ENCODE peak calls at places on chromosomes 12 and 14, in five cellular contexts. S, L, U, P and X are unnamed samples.

GRCh38 chr12:65280306-65280705 is 1.8 kb downstream of the MSRB3 start:
- DNase-seq in P (no peak), U (no peak), S (no peak), L (peak), X (no peak)

GRCh38 chr12:32390572-32391219 is 8.7 kb upstream of the FGD4 start:
- DNase-seq in S (peak), L (peak), U (no peak), P (no peak), X (peak)

GRCh38 chr14:100132161-100132902 is 27.1 kb downstream of the DEGS2 start:
- DNase-seq in S (no peak), L (peak), P (no peak), U (no peak), X (no peak)

GRCh38 chr14:52798826-52799225 is 7.4 kb upstream of the GNPNAT1 start:
- DNase-seq in P (no peak), S (no peak), U (no peak), L (no peak), X (no peak)

GRCh38 chr12:118357327-118358007 is 15.2 kb downstream of the TAOK3 start:
- DNase-seq in P (no peak), L (peak), S (peak), U (no peak), X (peak)

GRCh38 chr14:60651936-60652673 is 2.8 kb upstream of the SIX1 start:
- DNase-seq in L (no peak), U (no peak), S (no peak), P (peak), X (peak)

GRCh38 chr14:74348735-74349463 is 628 bp downstream of the VRTN start:
- DNase-seq in U (no peak), L (no peak), P (no peak), S (no peak), X (no peak)

GRCh38 chr14:92439551-92440344 is 73.8 kb upstream of the RIN3 start:
- DNase-seq in U (no peak), L (no peak), S (no peak), P (no peak), X (no peak)

GRCh38 chr14:22220427-22220826 is 368.6 kb downstream of the DAD1 start:
- DNase-seq in P (no peak), U (no peak), L (peak), S (no peak), X (no peak)

GRCh38 chr12:49244161-49244560 is 20.7 kb upstream of the TUBA1C start:
- DNase-seq in L (peak), U (no peak), P (no peak), S (no peak), X (no peak)

GRCh38 chr12:9346866-9347327 is 138.7 kb upstream of the PZP start:
- DNase-seq in S (no peak), P (no peak), L (no peak), U (no peak), X (no peak)

GRCh38 chr12:4813741-4814140 is 93.5 kb downstream of the GALNT8 start:
- DNase-seq in L (no peak), U (no peak), P (no peak), S (no peak), X (no peak)

GRCh38 chr14:79842270-79842669 is 369.0 kb downstream of the DIO2 start:
- DNase-seq in L (peak), S (no peak), P (no peak), U (no peak), X (peak)

GRCh38 chr12:55931780-55932545 is 1.0 kb downstream of the DGKA start:
- DNase-seq in L (peak), P (peak), S (peak), U (no peak), X (peak)

GRCh38 chr12:95790025-95790911 is at the start of gene NTN4:
- DNase-seq in L (peak), S (peak), P (peak), U (no peak), X (peak)

GRCh38 chr12:96571101-96571862 is 81.9 kb downstream of the CFAP54 start:
- DNase-seq in S (no peak), U (no peak), L (no peak), P (no peak), X (no peak)

GRCh38 chr12:111578276-111578970 is 20.7 kb downstream of the ATXN2 start:
- DNase-seq in S (no peak), U (no peak), L (peak), P (no peak), X (no peak)

GRCh38 chr12:67663121-67663520 is 14.6 kb downstream of the DYRK2 start:
- DNase-seq in U (no peak), L (peak), P (no peak), S (no peak), X (no peak)

GRCh38 chr12:23055004-23055403 is 430.0 kb downstream of the ETNK1 start:
- DNase-seq in P (peak), L (peak), U (peak), S (peak), X (peak)

GRCh38 chr12:91998316-91998715 is 147.3 kb downstream of the BTG1 start:
- DNase-seq in U (no peak), P (no peak), L (no peak), S (no peak), X (no peak)

GRCh38 chr12:62715086-62715786 is 219.7 kb downstream of the PPM1H start:
- DNase-seq in L (no peak), U (no peak), S (no peak), P (no peak), X (no peak)

GRCh38 chr12:93127582-93128331 is 198.7 kb upstream of the EEA1 start:
- DNase-seq in P (no peak), L (peak), S (peak), U (no peak), X (no peak)

GRCh38 chr12:117485984-117486839 is 124.8 kb upstream of the NOS1 start:
- DNase-seq in U (no peak), L (no peak), S (no peak), P (no peak), X (no peak)

GRCh38 chr12:58481811-58482210 is 438.5 kb downstream of the LRIG3 start:
- DNase-seq in L (no peak), P (no peak), S (no peak), U (no peak), X (no peak)

GRCh38 chr14:51283402-51283825 is 43.4 kb downstream of the TMX1 start:
- DNase-seq in L (peak), S (no peak), U (no peak), P (peak), X (peak)

GRCh38 chr14:45185110-45185814 is 49.5 kb downstream of the FANCM start:
- DNase-seq in S (no peak), L (no peak), U (no peak), P (no peak), X (no peak)

GRCh38 chr12:53076461-53076860 is 2.7 kb downstream of the SPRYD3 start:
- DNase-seq in U (no peak), P (no peak), S (no peak), L (no peak), X (no peak)

GRCh38 chr12:2535583-2536187 is 259.1 kb upstream of the FKBP4 start:
- DNase-seq in L (no peak), P (no peak), S (no peak), U (no peak), X (no peak)

GRCh38 chr12:29743801-29744200 is 39.9 kb downstream of the TMTC1 start:
- DNase-seq in S (no peak), L (peak), P (no peak), U (no peak), X (no peak)

GRCh38 chr12:51262758-51263177 is 7.4 kb downstream of the SMAGP start:
- DNase-seq in P (peak), U (no peak), S (peak), L (peak), X (peak)

GRCh38 chr12:692274-692673 is 29.0 kb upstream of the NINJ2 start:
- DNase-seq in P (no peak), L (no peak), U (no peak), S (no peak), X (no peak)

GRCh38 chr12:47121146-47121545 is 41.4 kb upstream of the AMIGO2 start:
- DNase-seq in S (no peak), L (no peak), P (no peak), U (no peak), X (no peak)

GRCh38 chr14:106459971-106460730 is 933.8 kb downstream of the TMEM121 start:
- DNase-seq in P (no peak), L (no peak), U (no peak), S (peak), X (peak)
- TF ChIP-seq CTCF in P (peak), L (no peak), U (peak), S (peak), X (no peak)

GRCh38 chr14:76774471-76775158 is 13.3 kb downstream of the VASH1 start:
- DNase-seq in P (no peak), L (no peak), U (no peak), S (no peak), X (no peak)

GRCh38 chr14:76775695-76776305 is 14.5 kb downstream of the VASH1 start:
- DNase-seq in S (no peak), L (no peak), P (no peak), U (no peak), X (no peak)

GRCh38 chr14:76777721-76778120 is 16.5 kb downstream of the VASH1 start:
- DNase-seq in L (no peak), U (no peak), P (no peak), S (no peak), X (no peak)

GRCh38 chr14:76775159-76775694 is 14.0 kb downstream of the VASH1 start:
- DNase-seq in P (no peak), L (no peak), S (no peak), U (no peak), X (no peak)

GRCh38 chr14:76776306-76777251 is 15.3 kb downstream of the VASH1 start:
- DNase-seq in P (no peak), U (no peak), L (no peak), S (no peak), X (no peak)
- TF ChIP-seq CTCF in P (no peak), U (no peak), L (peak), S (no peak), X (no peak)

GRCh38 chr14:102590667-102591099 is 1.8 kb upstream of the RCOR1 start:
- DNase-seq in U (no peak), P (peak), L (peak), S (peak), X (peak)
- TF ChIP-seq CTCF in U (peak), P (peak), L (peak), S (peak), X (peak)

DNA sequence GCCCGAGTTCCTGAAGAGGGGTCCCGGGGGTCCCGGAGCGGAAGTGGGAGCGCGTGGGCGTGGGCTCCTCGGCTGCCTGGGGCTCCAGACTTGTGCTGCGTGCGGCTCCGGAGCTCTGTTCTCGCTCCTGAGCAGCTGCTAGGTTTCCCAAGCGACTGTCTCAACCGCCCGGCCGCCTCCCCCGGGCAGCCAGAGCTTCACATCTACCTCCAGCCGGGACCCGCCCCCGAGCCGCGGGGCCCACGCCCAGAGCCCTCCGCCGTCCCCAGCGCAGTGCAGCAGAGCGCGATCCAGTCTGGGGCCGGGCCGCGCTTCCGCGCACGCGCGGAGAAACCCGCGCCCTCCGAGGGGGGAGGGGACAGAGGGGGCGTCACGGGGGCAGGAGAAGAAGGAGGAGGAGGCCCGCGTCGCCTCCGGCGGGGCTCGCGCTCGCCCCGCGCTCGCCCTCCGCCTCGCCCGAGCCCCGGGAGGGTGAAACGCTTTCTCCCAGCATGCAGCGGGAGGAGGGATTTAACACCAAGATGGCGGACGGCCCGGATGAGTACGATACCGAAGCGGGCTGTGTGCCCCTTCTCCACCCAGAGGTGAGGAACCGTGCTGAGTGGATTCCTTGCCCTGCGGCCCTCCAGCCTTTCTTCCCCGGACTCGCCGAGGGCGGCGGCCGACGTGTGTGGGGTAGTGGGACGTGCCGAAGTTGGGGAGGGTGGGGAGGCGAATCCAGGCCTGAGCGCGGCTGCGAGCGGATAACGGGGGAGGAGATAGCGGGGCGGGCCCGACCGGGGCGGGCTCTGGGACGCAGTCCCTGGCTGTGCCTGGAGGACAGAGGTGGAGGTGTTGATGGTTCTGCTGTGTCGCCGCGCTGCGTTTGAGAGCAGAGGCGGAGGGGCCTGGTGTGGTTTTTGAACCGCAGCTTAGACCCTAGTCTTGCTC is at the start of gene ZDHHC17:
- DNase-seq in S (peak), P (peak), U (peak), L (peak), X (peak)
- TF ChIP-seq CTCF in S (no peak), P (no peak), U (no peak), L (no peak), X (no peak)

DNA sequence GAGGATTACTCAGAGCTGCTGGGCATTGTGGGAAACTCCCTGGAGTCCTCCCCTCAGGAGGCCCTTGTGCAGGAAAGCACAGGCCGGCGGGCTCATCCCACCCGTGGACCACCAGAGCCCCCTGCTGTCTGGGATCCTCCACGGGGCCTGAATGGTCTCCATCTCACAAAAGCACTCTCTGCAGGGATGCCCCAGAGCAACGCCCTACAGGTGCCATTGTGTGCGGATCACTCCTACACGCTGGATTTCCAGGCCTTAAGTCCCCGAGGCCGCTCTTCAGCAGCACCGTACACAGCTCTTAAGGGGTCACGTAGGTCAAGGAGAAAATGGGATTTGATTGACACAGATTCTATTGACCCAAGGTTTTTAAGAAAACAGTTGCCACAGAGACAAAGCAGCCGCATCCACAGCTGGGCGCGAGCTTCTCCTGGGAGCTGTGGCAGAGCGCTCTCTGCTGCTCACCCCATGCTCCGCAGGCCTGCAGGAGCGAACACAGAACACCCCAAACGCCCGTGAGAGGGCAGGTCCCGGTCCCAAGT is 36.7 kb upstream of the RIMBP2 start:
- DNase-seq in S (no peak), P (no peak), U (no peak), L (no peak), X (no peak)
- TF ChIP-seq CTCF in S (no peak), P (no peak), U (peak), L (no peak), X (no peak)

GRCh38 chr12:39587247-39587646 is 32.4 kb downstream of the ABCD2 start:
- DNase-seq in S (no peak), U (no peak), P (no peak), L (peak), X (no peak)
- TF ChIP-seq CTCF in S (no peak), U (no peak), P (no peak), L (peak), X (no peak)

GRCh38 chr12:77725611-77726010 is 105.1 kb upstream of the NAV3 start:
- DNase-seq in L (peak), U (no peak), S (no peak), P (no peak), X (no peak)

GRCh38 chr12:77723308-77723707 is 107.4 kb upstream of the NAV3 start:
- DNase-seq in U (no peak), L (no peak), P (no peak), S (no peak), X (no peak)

GRCh38 chr12:77724367-77724957 is 106.2 kb upstream of the NAV3 start:
- DNase-seq in P (peak), S (no peak), U (no peak), L (peak), X (peak)

DNA sequence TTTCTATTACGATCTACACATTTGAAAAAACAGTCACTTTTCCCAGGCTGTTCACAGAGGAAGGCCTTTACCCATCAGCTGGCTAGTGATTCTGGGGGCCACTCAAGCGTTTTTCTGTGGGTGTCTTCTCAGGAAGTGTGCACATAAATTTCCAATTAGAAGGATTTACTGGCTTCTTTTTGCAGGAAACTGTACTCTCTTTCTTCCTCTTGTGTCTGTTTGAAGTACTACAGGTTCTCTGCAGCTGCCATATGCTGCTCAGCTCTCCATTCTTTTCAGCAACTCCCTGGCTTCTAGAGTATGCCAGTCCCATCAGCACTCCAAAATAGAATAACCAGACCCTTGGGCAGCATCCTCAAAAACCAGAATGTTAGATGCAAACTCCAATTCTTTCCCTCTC is 110.4 kb upstream of the NAV3 start:
- DNase-seq in S (no peak), P (no peak), L (no peak), U (no peak), X (no peak)
- TF ChIP-seq CTCF in S (no peak), P (no peak), L (peak), U (no peak), X (peak)

GRCh38 chr14:20836668-20837338 is 34.2 kb upstream of the RNASE1 start:
- DNase-seq in U (no peak), S (no peak), P (no peak), L (peak), X (peak)
- TF ChIP-seq CTCF in U (no peak), S (peak), P (peak), L (peak), X (no peak)

DNA sequence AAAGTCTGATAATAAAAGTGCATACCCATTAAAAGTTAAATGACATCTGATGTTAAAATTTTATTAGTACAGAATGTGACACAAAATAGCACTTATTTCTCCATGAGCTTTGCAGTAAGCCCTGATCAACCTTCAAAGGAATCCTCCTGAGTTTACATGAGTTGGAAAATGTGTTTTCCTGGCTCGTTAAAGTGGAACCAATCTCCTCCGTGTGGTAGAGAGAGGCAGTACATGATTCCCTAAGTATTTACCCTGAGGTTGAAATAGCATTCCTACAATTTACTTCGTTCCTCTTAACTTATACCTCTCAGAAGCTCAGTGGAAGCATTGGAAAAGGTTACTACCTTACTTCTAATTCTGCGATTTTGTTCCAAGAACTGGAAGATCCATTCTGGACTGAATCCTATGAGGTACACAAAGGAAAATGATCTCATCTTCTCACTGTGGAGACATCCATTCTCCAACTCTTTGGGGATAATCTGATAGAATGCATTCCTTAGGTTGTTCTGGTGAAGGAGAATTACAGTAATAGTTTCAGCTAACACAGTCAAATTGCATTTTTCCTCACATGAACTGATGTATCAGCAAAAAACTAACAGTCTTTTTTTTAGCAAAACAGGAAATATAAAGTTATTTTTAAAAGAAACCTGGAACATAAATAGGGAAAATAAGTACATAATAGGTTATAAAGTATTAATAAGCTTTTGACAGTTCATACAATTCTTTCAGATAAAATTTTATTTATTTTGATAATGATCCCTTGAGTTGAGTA is 475.6 kb downstream of the PDZRN4 start:
- DNase-seq in U (no peak), S (no peak), L (peak), P (peak), X (no peak)
- TF ChIP-seq CTCF in U (no peak), S (no peak), L (no peak), P (peak), X (no peak)

DNA sequence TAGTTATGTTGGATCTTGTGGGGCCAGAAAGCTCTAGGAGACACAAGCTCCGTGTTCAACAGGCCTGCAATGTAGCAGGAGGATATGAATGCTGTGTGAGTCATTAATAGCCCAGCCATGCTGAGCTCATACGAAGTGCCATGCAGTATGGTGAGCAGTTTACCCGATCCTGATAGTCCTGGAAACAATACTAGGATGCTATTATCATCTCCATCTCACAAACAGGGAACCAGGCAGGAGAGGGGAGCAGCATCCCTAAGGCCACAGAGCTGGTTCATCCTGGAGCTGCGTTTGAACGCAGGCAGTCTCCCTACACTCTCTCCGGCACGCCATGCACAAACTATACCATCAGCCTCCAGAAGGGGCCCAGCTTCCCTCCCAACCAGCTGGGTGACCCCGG is 20.5 kb downstream of the TTC7B start:
- DNase-seq in U (no peak), S (no peak), P (peak), L (peak), X (no peak)
- TF ChIP-seq CTCF in U (no peak), S (no peak), P (no peak), L (no peak), X (no peak)